ENCODE peak calls at places on chromosomes 5 and 9, in four cellular contexts. D is hepatocyte, E is neural progenitor cell, N is GM23248. A is an unnamed sample. For H3K4me1, the result is how much of the 10 kb centered on the place peaks cover.

GRCh38 chr5:66967826-66968262 is 228.8 kb downstream of the CD180 start:
- DNase-seq in D (no peak), E (no peak), N (peak), A (no peak)

GRCh38 chr5:178376906-178377582 is 144.4 kb upstream of the PHYKPL start:
- DNase-seq in D (peak), E (no peak), N (no peak), A (no peak)

GRCh38 chr5:169753795-169754194 is 116.7 kb downstream of the DOCK2 start:
- DNase-seq in D (no peak), E (no peak), N (peak), A (no peak)

GRCh38 chr5:167488371-167488770 is 803.1 kb upstream of the WWC1 start:
- DNase-seq in D (no peak), E (no peak), N (no peak), A (no peak)

GRCh38 chr9:132516911-132517310 is 65.5 kb upstream of the BARHL1 start:
- DNase-seq in D (no peak), E (no peak), N (no peak), A (no peak)

GRCh38 chr5:133865113-133865512 is 103.3 kb downstream of the C5orf15 start:
- DNase-seq in D (no peak), E (no peak), N (no peak), A (no peak)

GRCh38 chr9:21837501-21837900 is 35.1 kb downstream of the MTAP start:
- DNase-seq in D (no peak), E (no peak), N (no peak), A (peak)

GRCh38 chr9:106962615-106963363 is 99.8 kb downstream of the ZNF462 start:
- DNase-seq in D (no peak), E (no peak), N (no peak), A (no peak)

GRCh38 chr5:124736111-124736813 is 10.2 kb downstream of the ZNF608 start:
- DNase-seq in D (no peak), E (no peak), N (peak), A (no peak)

GRCh38 chr5:13478831-13479465 is 465.5 kb downstream of the DNAH5 start:
- DNase-seq in D (peak), E (peak), N (peak), A (peak)

GRCh38 chr9:78001946-78002731 is 29.5 kb downstream of the GNAQ start:
- DNase-seq in D (no peak), E (no peak), N (peak), A (no peak)

GRCh38 chr5:58259685-58260152 is 200.2 kb downstream of the PLK2 start:
- DNase-seq in D (peak), E (no peak), N (peak), A (peak)

GRCh38 chr9:108156270-108156998 is 666.9 kb upstream of the KLF4 start:
- DNase-seq in D (peak), E (no peak), N (peak), A (peak)

GRCh38 chr9:131736440-131736839 is 3.4 kb downstream of the RAPGEF1 start:
- DNase-seq in D (no peak), E (no peak), N (no peak), A (no peak)

GRCh38 chr5:72600401-72600981 is 93.3 kb upstream of the ZNF366 start:
- DNase-seq in D (peak), E (no peak), N (peak), A (peak)

GRCh38 chr9:72554221-72554641 is 32.8 kb downstream of the TMC1 start:
- DNase-seq in D (peak), E (no peak), N (peak), A (peak)

GRCh38 chr9:76266649-76267627 is 127.3 kb downstream of the RFK start:
- DNase-seq in D (peak), E (peak), N (no peak), A (no peak)

GRCh38 chr5:66306105-66306843 is 162.2 kb downstream of the SREK1 start:
- DNase-seq in D (peak), E (peak), N (peak), A (peak)

GRCh38 chr9:129607026-129607397 is 13.9 kb downstream of the C9orf50 start:
- DNase-seq in D (no peak), E (no peak), N (no peak), A (no peak)

GRCh38 chr5:100867039-100867562 is 36.0 kb downstream of the ST8SIA4 start:
- DNase-seq in D (no peak), E (no peak), N (no peak), A (no peak)

GRCh38 chr5:109739741-109740140 is 50.0 kb downstream of the MAN2A1 start:
- DNase-seq in D (no peak), E (peak), N (peak), A (peak)

GRCh38 chr5:175657593-175658271 is at the start of gene HRH2:
- DNase-seq in D (peak), E (peak), N (no peak), A (no peak)

GRCh38 chr9:2066312-2067273 is 51.4 kb downstream of the SMARCA2 start:
- DNase-seq in D (peak), E (peak), N (peak), A (no peak)

GRCh38 chr5:90134892-90135291 is 274.7 kb downstream of the CETN3 start:
- DNase-seq in D (peak), E (no peak), N (peak), A (peak)

GRCh38 chr9:131276891-131277672 is 772 bp upstream of the FAM78A start:
- DNase-seq in D (no peak), E (peak), N (peak), A (no peak)

GRCh38 chr5:107919361-107919760 is 248.6 kb upstream of the EFNA5 start:
- DNase-seq in D (no peak), E (no peak), N (no peak), A (no peak)
- H3K4me2 ChIP-seq in D (no peak), E (no peak), N (no peak), A (no peak)

DNA sequence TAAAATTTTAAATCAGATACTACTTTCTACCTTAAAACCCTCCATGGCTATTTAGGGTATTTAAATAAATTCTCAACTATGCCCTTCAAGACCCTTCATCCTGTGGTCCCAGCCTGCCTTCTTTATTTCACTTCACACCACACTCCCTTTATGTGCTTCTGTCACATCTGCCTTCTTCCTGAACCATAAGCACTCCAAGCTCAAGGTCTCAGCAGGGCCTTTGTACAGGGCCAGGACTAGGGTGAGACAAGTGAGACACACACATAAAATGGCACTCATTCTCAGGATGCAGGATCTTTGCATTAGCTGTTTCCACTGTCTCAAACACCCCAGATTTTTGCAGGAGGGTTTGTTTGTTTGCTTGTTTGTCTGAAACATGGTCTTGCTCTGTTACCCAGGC is 7.6 kb downstream of the ITK start:
- DNase-seq in D (no peak), E (no peak), N (no peak), A (no peak)
- TF ChIP-seq EZH2phosphoT487 in D (no peak), E (no peak), N (no peak), A (no peak)

DNA sequence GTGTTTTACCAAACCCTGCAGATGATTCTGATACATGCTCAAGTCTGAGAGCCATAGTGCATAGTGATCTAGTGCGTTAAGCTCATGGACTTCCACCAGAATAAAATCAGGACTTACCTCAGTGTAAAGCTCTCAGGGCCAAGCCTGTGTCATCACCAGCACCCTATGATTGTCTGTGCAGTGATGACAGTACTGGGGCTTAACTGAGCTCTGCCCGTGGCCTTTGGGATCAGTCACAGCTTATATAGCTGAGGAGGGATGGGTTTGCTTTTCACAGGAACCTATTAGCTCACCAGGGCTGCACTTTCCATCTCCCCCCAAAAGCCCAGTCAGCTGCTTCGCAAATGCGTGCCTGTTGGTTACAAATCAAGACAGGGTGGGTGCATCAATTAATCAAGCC is 246.9 kb downstream of the NR3C1 start:
- DNase-seq in D (no peak), E (no peak), N (peak), A (no peak)
- H3K4me1 ChIP-seq in D (under half), E (under half), N (under half), A (under half)

DNA sequence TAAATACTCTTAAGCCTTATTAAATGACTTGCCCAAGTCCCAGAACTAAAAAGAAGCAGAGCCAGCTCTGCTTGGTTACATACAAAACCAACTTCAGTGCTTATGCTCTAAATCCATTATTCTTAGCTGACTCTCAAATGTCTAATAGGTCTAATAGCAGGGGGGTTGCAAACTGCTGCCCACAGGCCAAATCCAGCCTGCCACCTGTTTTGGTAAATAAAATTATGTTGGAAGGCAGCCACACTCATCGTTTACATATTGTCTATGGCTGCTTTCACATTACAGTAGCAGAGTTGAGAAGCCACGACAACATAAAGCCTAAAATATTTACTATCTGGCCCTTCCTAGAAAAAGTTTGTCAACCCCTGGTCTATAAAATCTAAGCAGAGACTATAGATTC is 69.0 kb downstream of the KLHL3 start:
- DNase-seq in D (no peak), E (no peak), N (no peak), A (no peak)
- H3K4me2 ChIP-seq in D (no peak), E (no peak), N (no peak), A (peak)

GRCh38 chr5:114361724-114362196 is at the start of gene KCNN2:
- DNase-seq in D (peak), E (peak), N (peak), A (peak)
- TF ChIP-seq EZH2phosphoT487 in D (no peak), E (no peak), N (no peak), A (no peak)

DNA sequence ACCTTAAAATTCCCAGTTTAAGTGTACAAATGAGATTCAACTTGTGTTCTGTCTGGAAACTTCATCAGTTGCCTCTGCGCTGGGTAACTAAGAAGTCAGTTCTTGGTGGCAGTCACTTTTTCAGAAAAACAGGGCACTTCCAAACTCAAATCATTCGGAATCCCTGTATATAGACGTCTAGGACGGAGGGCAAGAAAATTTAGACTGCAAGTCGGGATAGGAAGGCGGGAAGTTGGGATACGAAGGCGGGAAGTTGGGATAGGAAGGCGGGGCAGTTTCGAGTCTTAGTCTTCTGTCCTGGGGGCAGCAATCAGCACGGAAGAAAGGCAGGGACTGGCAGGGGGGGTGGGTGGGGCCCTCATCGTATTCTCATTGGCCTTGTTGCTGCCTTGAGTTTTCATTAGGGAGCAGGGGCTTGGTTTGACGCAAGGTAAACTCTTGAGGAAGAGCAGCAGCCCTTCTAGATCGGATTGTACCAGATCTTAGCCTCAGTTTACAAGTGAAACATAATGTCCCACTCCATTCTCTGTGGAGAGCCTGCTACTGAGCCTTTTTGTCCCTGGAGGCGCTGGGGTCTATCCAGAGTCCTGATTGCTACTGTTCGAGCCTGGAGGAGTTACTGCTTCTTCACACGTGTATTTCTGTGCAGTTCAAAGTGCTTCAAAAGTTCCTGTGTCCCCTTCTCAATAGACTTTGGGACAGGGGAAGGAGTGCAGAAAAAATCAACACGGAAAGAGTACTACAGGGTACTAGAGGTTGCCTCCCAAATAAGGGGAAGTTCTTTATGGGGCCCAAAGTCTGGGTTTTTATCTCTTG is 2.7 kb upstream of the PURA start:
- DNase-seq in D (no peak), E (peak), N (peak), A (no peak)
- H3K4me1 ChIP-seq in D (under half), E (under half), N (under half), A (under half)

DNA sequence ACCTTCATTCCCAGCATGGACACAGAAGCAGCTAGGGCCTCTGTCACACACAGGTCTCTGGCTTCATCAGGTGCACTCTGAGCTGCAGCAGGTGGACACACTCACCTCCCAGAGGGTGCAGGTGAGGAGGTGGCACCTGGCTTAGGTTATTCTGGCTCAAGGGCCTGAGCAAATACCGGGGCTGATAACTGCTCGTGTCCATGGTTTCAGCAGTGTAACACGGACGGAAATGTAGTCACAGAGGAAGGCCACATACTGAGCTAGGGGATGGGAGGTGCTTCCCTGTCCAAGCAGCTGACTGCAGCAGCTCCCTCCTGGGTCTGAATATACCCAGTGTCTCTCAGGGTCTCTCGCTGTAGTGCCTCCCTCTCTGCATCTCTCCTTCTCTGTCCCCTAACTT is 5.7 kb downstream of the PHF2 start:
- DNase-seq in D (peak), E (no peak), N (peak), A (no peak)
- H3K4me2 ChIP-seq in D (peak), E (no peak), N (no peak), A (no peak)

DNA sequence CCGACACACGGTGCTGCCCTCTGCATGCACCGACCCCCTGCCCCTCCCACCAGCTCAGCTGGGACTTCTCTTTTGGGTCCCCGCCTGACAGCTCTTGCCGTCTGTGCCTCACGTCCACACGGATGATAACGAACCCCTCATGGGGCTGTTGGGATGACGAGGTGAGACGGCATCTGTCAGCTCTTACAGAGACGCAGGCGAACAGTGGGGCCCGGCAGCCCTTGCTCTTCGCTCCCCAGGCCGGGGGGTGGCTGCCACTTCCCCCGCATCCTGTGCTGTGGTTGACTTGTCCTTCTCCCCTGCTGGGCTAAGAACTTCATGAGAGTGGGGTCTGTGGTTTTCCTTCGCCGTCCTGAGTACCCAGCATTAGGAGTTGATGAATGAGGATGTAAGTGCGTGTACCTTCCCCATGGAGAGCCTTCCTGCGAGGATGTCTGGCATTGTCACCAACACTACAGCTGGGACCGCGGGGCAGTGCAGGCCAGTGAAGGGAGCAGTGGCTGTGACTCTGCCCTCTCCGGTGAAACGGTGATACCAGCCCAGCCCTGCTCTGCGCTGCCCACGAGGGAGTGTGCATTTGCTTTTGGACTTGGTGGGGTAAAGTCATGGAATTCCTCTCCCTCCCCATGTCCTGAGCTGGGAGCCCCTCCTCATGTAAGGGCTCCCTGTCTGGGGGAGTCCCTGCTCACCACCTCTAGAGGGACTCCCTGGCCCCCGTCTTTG is 23.2 kb downstream of the HK3 start:
- DNase-seq in D (no peak), E (no peak), N (no peak), A (no peak)
- TF ChIP-seq EZH2phosphoT487 in D (no peak), E (no peak), N (no peak), A (no peak)

DNA sequence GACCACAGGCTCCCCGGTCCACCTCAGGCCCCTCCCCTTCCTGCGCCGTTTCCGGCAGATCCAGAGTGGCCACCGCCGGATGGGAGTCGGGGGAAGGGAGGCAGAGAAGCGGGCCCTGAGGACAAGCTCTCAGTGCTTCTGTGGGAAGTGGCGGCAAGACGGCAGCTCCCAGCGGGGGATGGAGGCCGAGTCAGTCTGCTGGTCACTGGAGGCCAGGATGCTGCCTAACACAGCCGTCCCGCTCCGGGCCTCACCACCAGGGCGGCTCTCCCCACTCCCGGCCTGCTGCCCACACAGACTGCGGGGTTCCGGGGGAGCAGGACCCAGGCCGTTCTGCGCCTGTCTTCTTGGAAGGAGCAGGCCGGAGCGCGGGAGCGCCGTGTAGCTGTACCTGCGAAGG is 31.4 kb downstream of the FXN start:
- DNase-seq in D (no peak), E (no peak), N (no peak), A (no peak)
- H3K4me1 ChIP-seq in D (under half), E (under half), N (under half), A (under half)

A was measured in PC-3.